ENCODE peak calls at places on chromosomes 2 and 18, in four cellular contexts. One of them, this sample, is unnamed.

GRCh38 chr2:23491622-23492336 is 106.8 kb downstream of the KLHL29 start:
- DNase-seq in GM12892: no peak
- DNase-seq in AG04450: no peak
- DNase-seq in mucosa of gallbladder: no peak
- DNase-seq in this sample: no peak

GRCh38 chr2:201154615-201155014 is 28.3 kb upstream of the CASP10 start:
- DNase-seq in GM12892: no peak
- DNase-seq in AG04450: no peak
- DNase-seq in mucosa of gallbladder: no peak
- DNase-seq in this sample: no peak

GRCh38 chr2:36433311-36434217 is 78.0 kb downstream of the CRIM1 start:
- DNase-seq in GM12892: no peak
- DNase-seq in AG04450: no peak
- DNase-seq in mucosa of gallbladder: no peak
- DNase-seq in this sample: no peak

GRCh38 chr2:240202616-240203015 is 62.2 kb upstream of the OTOS start:
- DNase-seq in GM12892: no peak
- DNase-seq in AG04450: no peak
- DNase-seq in mucosa of gallbladder: no peak
- DNase-seq in this sample: no peak

GRCh38 chr2:162300271-162300670 is 18.2 kb downstream of the IFIH1 start:
- DNase-seq in GM12892: no peak
- DNase-seq in AG04450: no peak
- DNase-seq in mucosa of gallbladder: no peak
- DNase-seq in this sample: no peak

GRCh38 chr2:37973615-37974353 is 48.7 kb downstream of the RMDN2 start:
- DNase-seq in GM12892: no peak
- DNase-seq in AG04450: no peak
- DNase-seq in mucosa of gallbladder: no peak
- DNase-seq in this sample: no peak

GRCh38 chr2:179049203-179049545 is 763 bp downstream of the CCDC141 start:
- DNase-seq in GM12892: no peak
- DNase-seq in AG04450: no peak
- DNase-seq in mucosa of gallbladder: no peak
- DNase-seq in this sample: no peak

GRCh38 chr18:8224576-8224975 is 384.7 kb upstream of the RAB12 start:
- DNase-seq in GM12892: no peak
- DNase-seq in AG04450: no peak
- DNase-seq in mucosa of gallbladder: no peak
- DNase-seq in this sample: no peak

GRCh38 chr18:49645836-49646235 is 84.0 kb downstream of the LIPG start:
- DNase-seq in GM12892: no peak
- DNase-seq in AG04450: no peak
- DNase-seq in mucosa of gallbladder: no peak
- DNase-seq in this sample: no peak

GRCh38 chr2:25306767-25307368 is 34.9 kb downstream of the DNMT3A start:
- DNase-seq in GM12892: no peak
- DNase-seq in AG04450: no peak
- DNase-seq in mucosa of gallbladder: no peak
- DNase-seq in this sample: no peak

This sample was measured in GM18507.